ENCODE peak calls at places on chromosomes 3 and 15, in eight cellular contexts. One of them, this sample, is unnamed. For H3K9me3, the result is how much of the 10 kb centered on the place peaks cover.

GRCh38 chr3:46517016-46517770 is 19.4 kb downstream of the RTP3 start:
- DNase-seq in RWPE2: no peak
- DNase-seq in CD8-positive, alpha-beta T cell: no peak
- DNase-seq in lung: no peak
- DNase-seq in A549: no peak
- DNase-seq in AG04450: no peak
- DNase-seq in left lung: no peak
- DNase-seq in Caco-2: no peak
- DNase-seq in this sample: no peak

GRCh38 chr3:127915115-127915936 is at the start of gene KBTBD12:
- DNase-seq in RWPE2: no peak
- DNase-seq in CD8-positive, alpha-beta T cell: no peak
- DNase-seq in lung: peak
- DNase-seq in A549: no peak
- DNase-seq in AG04450: no peak
- DNase-seq in left lung: no peak
- DNase-seq in Caco-2: no peak
- DNase-seq in this sample: peak

GRCh38 chr3:156522673-156523072 is 32.2 kb downstream of the SSR3 start:
- DNase-seq in RWPE2: no peak
- DNase-seq in CD8-positive, alpha-beta T cell: no peak
- DNase-seq in lung: no peak
- DNase-seq in A549: no peak
- DNase-seq in AG04450: no peak
- DNase-seq in left lung: no peak
- DNase-seq in Caco-2: no peak
- DNase-seq in this sample: no peak

GRCh38 chr3:40167958-40168357 is 141.5 kb upstream of the EIF1B start:
- DNase-seq in RWPE2: no peak
- DNase-seq in CD8-positive, alpha-beta T cell: no peak
- DNase-seq in lung: no peak
- DNase-seq in A549: no peak
- DNase-seq in AG04450: no peak
- DNase-seq in left lung: no peak
- DNase-seq in Caco-2: no peak
- DNase-seq in this sample: no peak

GRCh38 chr15:35911052-35911780 is 365.3 kb upstream of the DPH6 start:
- DNase-seq in RWPE2: no peak
- DNase-seq in CD8-positive, alpha-beta T cell: no peak
- DNase-seq in lung: no peak
- DNase-seq in A549: no peak
- DNase-seq in AG04450: no peak
- DNase-seq in left lung: no peak
- DNase-seq in Caco-2: no peak
- DNase-seq in this sample: peak

GRCh38 chr15:51104512-51104911 is 9.8 kb upstream of the TNFAIP8L3 start:
- DNase-seq in RWPE2: no peak
- DNase-seq in CD8-positive, alpha-beta T cell: no peak
- DNase-seq in lung: peak
- DNase-seq in A549: no peak
- DNase-seq in AG04450: no peak
- DNase-seq in left lung: no peak
- DNase-seq in Caco-2: no peak
- DNase-seq in this sample: peak

GRCh38 chr15:63466378-63467192 is 37.8 kb upstream of the USP3 start:
- DNase-seq in RWPE2: no peak
- DNase-seq in CD8-positive, alpha-beta T cell: peak
- DNase-seq in lung: no peak
- DNase-seq in A549: peak
- DNase-seq in AG04450: peak
- DNase-seq in left lung: no peak
- DNase-seq in Caco-2: peak
- DNase-seq in this sample: peak

GRCh38 chr3:16928386-16929132 is 43.8 kb downstream of the PLCL2 start:
- DNase-seq in RWPE2: no peak
- DNase-seq in CD8-positive, alpha-beta T cell: no peak
- DNase-seq in lung: no peak
- DNase-seq in A549: no peak
- DNase-seq in AG04450: no peak
- DNase-seq in left lung: no peak
- DNase-seq in Caco-2: no peak
- DNase-seq in this sample: no peak

GRCh38 chr3:4680881-4681300 is 187.7 kb downstream of the ITPR1 start:
- DNase-seq in RWPE2: no peak
- DNase-seq in CD8-positive, alpha-beta T cell: no peak
- DNase-seq in lung: no peak
- DNase-seq in A549: no peak
- DNase-seq in AG04450: no peak
- DNase-seq in left lung: no peak
- DNase-seq in Caco-2: no peak
- DNase-seq in this sample: no peak

GRCh38 chr3:123088360-123088759 is 21.5 kb downstream of the PDIA5 start:
- DNase-seq in RWPE2: no peak
- DNase-seq in CD8-positive, alpha-beta T cell: no peak
- DNase-seq in lung: no peak
- DNase-seq in A549: no peak
- DNase-seq in AG04450: no peak
- DNase-seq in left lung: no peak
- DNase-seq in Caco-2: no peak
- DNase-seq in this sample: no peak

GRCh38 chr3:37054370-37054769 is 61.1 kb downstream of the MLH1 start:
- DNase-seq in RWPE2: no peak
- DNase-seq in CD8-positive, alpha-beta T cell: no peak
- DNase-seq in lung: no peak
- DNase-seq in A549: peak
- DNase-seq in AG04450: no peak
- DNase-seq in left lung: no peak
- DNase-seq in Caco-2: no peak
- DNase-seq in this sample: no peak

GRCh38 chr3:195906865-195907729 is 1.3 kb downstream of the TNK2 start:
- DNase-seq in RWPE2: no peak
- DNase-seq in CD8-positive, alpha-beta T cell: peak
- DNase-seq in lung: peak
- DNase-seq in A549: no peak
- DNase-seq in AG04450: no peak
- DNase-seq in left lung: peak
- DNase-seq in Caco-2: no peak
- DNase-seq in this sample: peak

GRCh38 chr3:127035672-127036071 is 52.8 kb downstream of the PLXNA1 start:
- DNase-seq in RWPE2: peak
- DNase-seq in CD8-positive, alpha-beta T cell: no peak
- DNase-seq in lung: peak
- DNase-seq in A549: peak
- DNase-seq in AG04450: no peak
- DNase-seq in left lung: peak
- DNase-seq in Caco-2: no peak
- DNase-seq in this sample: peak

GRCh38 chr3:179541596-179541995 is 21.1 kb upstream of the ACTL6A start:
- DNase-seq in RWPE2: no peak
- DNase-seq in CD8-positive, alpha-beta T cell: no peak
- DNase-seq in lung: no peak
- DNase-seq in A549: no peak
- DNase-seq in AG04450: no peak
- DNase-seq in left lung: no peak
- DNase-seq in Caco-2: no peak
- DNase-seq in this sample: no peak

GRCh38 chr3:179542375-179542774 is 20.4 kb upstream of the ACTL6A start:
- DNase-seq in RWPE2: no peak
- DNase-seq in CD8-positive, alpha-beta T cell: no peak
- DNase-seq in lung: no peak
- DNase-seq in A549: no peak
- DNase-seq in AG04450: no peak
- DNase-seq in left lung: no peak
- DNase-seq in Caco-2: no peak
- DNase-seq in this sample: no peak

GRCh38 chr3:179541094-179541493 is 21.6 kb upstream of the ACTL6A start:
- DNase-seq in RWPE2: no peak
- DNase-seq in CD8-positive, alpha-beta T cell: no peak
- DNase-seq in lung: peak
- DNase-seq in A549: no peak
- DNase-seq in AG04450: no peak
- DNase-seq in left lung: peak
- DNase-seq in Caco-2: no peak
- DNase-seq in this sample: no peak

GRCh38 chr3:179546814-179547241 is 15.9 kb upstream of the ACTL6A start:
- DNase-seq in RWPE2: no peak
- DNase-seq in CD8-positive, alpha-beta T cell: no peak
- DNase-seq in lung: no peak
- DNase-seq in A549: no peak
- DNase-seq in AG04450: no peak
- DNase-seq in left lung: no peak
- DNase-seq in Caco-2: peak
- DNase-seq in this sample: peak

DNA sequence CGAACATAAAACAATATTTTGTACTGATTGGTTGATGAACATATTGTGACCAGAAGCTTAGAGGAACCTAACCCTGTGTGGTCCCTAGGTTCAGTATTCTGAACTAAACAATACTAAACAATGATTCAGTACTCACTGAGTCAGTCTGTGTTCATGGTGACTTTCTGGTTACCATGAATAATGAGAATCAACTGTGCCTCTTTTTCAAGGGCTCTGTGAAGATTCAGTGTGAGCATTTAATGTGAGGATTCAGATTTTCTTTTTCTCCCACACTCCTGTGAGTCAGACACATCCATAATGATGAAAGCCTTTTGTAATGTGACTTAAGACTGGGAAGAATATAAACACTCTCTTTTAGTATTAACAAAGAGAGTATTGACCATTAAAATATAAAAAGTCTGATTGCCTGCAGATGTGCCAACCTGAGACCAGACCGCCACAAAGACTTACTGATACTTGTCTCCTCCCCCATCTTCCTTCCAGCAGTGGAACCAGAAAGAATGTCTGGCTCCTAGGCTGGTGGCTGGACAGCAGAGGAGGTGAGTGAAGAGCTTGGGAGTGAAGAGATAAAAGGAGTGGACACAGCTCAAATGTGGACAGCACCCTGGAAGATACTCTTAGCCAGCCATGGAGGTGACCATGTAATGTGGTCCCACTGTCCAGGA is 17.6 kb upstream of the ACTL6A start:
- DNase-seq in RWPE2: no peak
- DNase-seq in CD8-positive, alpha-beta T cell: no peak
- DNase-seq in lung: no peak
- DNase-seq in A549: no peak
- DNase-seq in AG04450: peak
- DNase-seq in left lung: no peak
- DNase-seq in Caco-2: no peak
- DNase-seq in this sample: no peak
- H3K4me3 ChIP-seq in RWPE2: no peak
- H3K4me3 ChIP-seq in CD8-positive, alpha-beta T cell: no peak
- H3K4me3 ChIP-seq in lung: no peak
- H3K4me3 ChIP-seq in A549: no peak
- H3K4me3 ChIP-seq in AG04450: no peak
- H3K4me3 ChIP-seq in left lung: no peak
- H3K4me3 ChIP-seq in Caco-2: no peak
- H3K4me3 ChIP-seq in this sample: no peak

GRCh38 chr15:22237891-22238275 is 157.6 kb downstream of the OR4M2 start:
- DNase-seq in RWPE2: no peak
- DNase-seq in CD8-positive, alpha-beta T cell: no peak
- DNase-seq in lung: no peak
- DNase-seq in A549: no peak
- DNase-seq in AG04450: no peak
- DNase-seq in left lung: no peak
- DNase-seq in Caco-2: no peak
- DNase-seq in this sample: no peak
- H3K9me3 ChIP-seq in RWPE2: under half
- H3K9me3 ChIP-seq in CD8-positive, alpha-beta T cell: under half
- H3K9me3 ChIP-seq in lung: under half
- H3K9me3 ChIP-seq in A549: under half
- H3K9me3 ChIP-seq in AG04450: half or more
- H3K9me3 ChIP-seq in left lung: under half
- H3K9me3 ChIP-seq in Caco-2: under half
- H3K9me3 ChIP-seq in this sample: under half

DNA sequence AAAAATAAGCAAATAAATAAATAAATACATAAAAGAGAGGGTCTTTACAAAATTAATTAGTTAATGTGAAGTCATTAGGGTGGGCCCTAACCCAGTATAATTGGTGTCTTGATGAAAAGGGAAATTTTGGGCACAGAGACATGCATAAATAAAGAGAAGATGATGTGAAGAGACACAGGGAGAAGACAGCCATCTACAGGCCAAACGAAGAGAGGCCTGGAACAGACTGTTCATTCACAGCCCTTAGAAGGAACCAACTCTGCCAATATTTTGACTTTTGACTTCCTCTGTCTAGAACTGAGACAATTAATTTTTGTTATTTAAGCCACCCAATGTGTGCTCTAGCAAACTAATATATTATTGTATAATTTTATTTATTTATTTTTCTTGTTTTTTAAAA is 29.6 kb upstream of the SELENOK start:
- DNase-seq in RWPE2: no peak
- DNase-seq in CD8-positive, alpha-beta T cell: peak
- DNase-seq in lung: no peak
- DNase-seq in A549: no peak
- DNase-seq in AG04450: no peak
- DNase-seq in left lung: no peak
- DNase-seq in Caco-2: no peak
- DNase-seq in this sample: no peak
- TF ChIP-seq CTCF in RWPE2: peak
- TF ChIP-seq CTCF in CD8-positive, alpha-beta T cell: no peak
- TF ChIP-seq CTCF in lung: peak
- TF ChIP-seq CTCF in A549: no peak
- TF ChIP-seq CTCF in AG04450: peak
- TF ChIP-seq CTCF in left lung: peak
- TF ChIP-seq CTCF in Caco-2: no peak
- TF ChIP-seq CTCF in this sample: no peak

GRCh38 chr3:146131616-146132410 is 29.2 kb downstream of the PLOD2 start:
- DNase-seq in RWPE2: no peak
- DNase-seq in CD8-positive, alpha-beta T cell: no peak
- DNase-seq in lung: no peak
- DNase-seq in A549: no peak
- DNase-seq in AG04450: peak
- DNase-seq in left lung: no peak
- DNase-seq in Caco-2: no peak
- DNase-seq in this sample: no peak
- H3K4me3 ChIP-seq in RWPE2: no peak
- H3K4me3 ChIP-seq in CD8-positive, alpha-beta T cell: no peak
- H3K4me3 ChIP-seq in lung: no peak
- H3K4me3 ChIP-seq in A549: no peak
- H3K4me3 ChIP-seq in AG04450: no peak
- H3K4me3 ChIP-seq in left lung: no peak
- H3K4me3 ChIP-seq in Caco-2: no peak
- H3K4me3 ChIP-seq in this sample: no peak

This sample was measured in pancreas.